ENCODE peak calls at places on chromosome 21, in five cellular contexts. W is NCI-H2029, R is amniotic stem cell, A is NCI-H460, S is HS-5. Q is an unnamed sample.

GRCh38 chr21:44637018-44637850 is at the start of gene KRTAP10-10:
- DNase-seq in A (no peak), S (no peak), W (no peak), R (no peak), Q (no peak)

GRCh38 chr21:38948377-38948776 is 142.6 kb downstream of the ETS2 start:
- DNase-seq in R (no peak), S (peak; percentile 55), W (no peak), A (no peak), Q (no peak)

GRCh38 chr21:45175326-45176085 is 101.1 kb downstream of the ADARB1 start:
- DNase-seq in A (no peak), R (no peak), S (no peak), W (no peak), Q (no peak)

GRCh38 chr21:45003331-45004058 is 63.7 kb downstream of the SLX9 start:
- DNase-seq in W (no peak), A (no peak), R (no peak), S (no peak), Q (no peak)

GRCh38 chr21:41518757-41519156 is 10.8 kb upstream of the TMPRSS2 start:
- DNase-seq in R (no peak), W (no peak), A (no peak), S (no peak), Q (no peak)

GRCh38 chr21:22609802-22610201 is 1611.6 kb downstream of the NCAM2 start:
- DNase-seq in S (no peak), R (no peak), W (no peak), A (no peak), Q (no peak)

GRCh38 chr21:41762236-41762635 is 4.6 kb downstream of the RIPK4 start:
- DNase-seq in W (peak; percentile 25), R (no peak), A (no peak), S (no peak), Q (no peak)

GRCh38 chr21:37927711-37928110 is 11.5 kb upstream of the KCNJ6 start:
- DNase-seq in R (no peak), S (no peak), W (no peak), A (no peak), Q (no peak)

GRCh38 chr21:15929536-15929935 is 199.8 kb downstream of the USP25 start:
- DNase-seq in W (no peak), S (no peak), A (no peak), R (no peak), Q (no peak)

GRCh38 chr21:41605178-41605933 is 97.4 kb upstream of the TMPRSS2 start:
- DNase-seq in S (no peak), W (peak; percentile 79), R (no peak), A (no peak), Q (no peak)

GRCh38 chr21:15826147-15826780 is 96.5 kb downstream of the USP25 start:
- DNase-seq in A (peak; percentile 53), R (no peak), S (no peak), W (no peak), Q (peak; percentile 13)

GRCh38 chr21:44414291-44415072 is 40.8 kb upstream of the LRRC3 start:
- DNase-seq in R (no peak), S (no peak), A (no peak), W (peak; percentile 35), Q (no peak)

GRCh38 chr21:35239811-35240219 is 190.7 kb upstream of the RUNX1 start:
- DNase-seq in W (no peak), S (no peak), R (no peak), A (no peak), Q (no peak)

GRCh38 chr21:27505516-27505915 is 538.6 kb upstream of the ADAMTS5 start:
- DNase-seq in A (no peak), R (peak; percentile 21), S (peak; percentile 65), W (no peak), Q (no peak)

GRCh38 chr21:31136891-31137290 is 98.6 kb upstream of the KRTAP19-8 start:
- DNase-seq in A (no peak), W (peak; percentile 37), R (no peak), S (no peak), Q (no peak)

GRCh38 chr21:16821588-16821987 is 691.3 kb upstream of the CXADR start:
- DNase-seq in A (no peak), W (no peak), R (no peak), S (no peak), Q (no peak)

Q was measured in NCI-H1048.